ENCODE peak calls at places on chromosome 16, in four cellular contexts. H is DMS 273 treated with DMSO at 0.1 percent for 48 hours, S is BJ, Y is NCI-H1694 treated with DMSO at 0.1 percent for 48 hours. X is an unnamed sample.
A peak's percentile ranks its signal among the peaks of the same experiment; 100 is the strongest.

GRCh38 chr16:64391009-64391663 is 730.7 kb downstream of the CDH11 start:
- DNase-seq in Y (no peak), H (no peak), S (no peak), X (no peak)

GRCh38 chr16:3235856-3236669 is 1.1 kb upstream of the ZNF200 start:
- DNase-seq in Y (no peak), S (no peak), H (no peak), X (no peak)

GRCh38 chr16:72886366-72886974 is 161.5 kb downstream of the ZFHX3 start:
- DNase-seq in S (no peak), Y (no peak), H (no peak), X (no peak)

GRCh38 chr16:68206224-68206623 is 29.7 kb downstream of the ESRP2 start:
- DNase-seq in H (no peak), Y (no peak), S (no peak), X (no peak)

GRCh38 chr16:55909876-55910275 is 34.7 kb upstream of the CES5A start:
- DNase-seq in S (no peak), Y (no peak), H (no peak), X (no peak)

GRCh38 chr16:50925758-50926357 is 184.0 kb downstream of the CYLD start:
- DNase-seq in H (no peak), Y (no peak), S (no peak), X (no peak)

GRCh38 chr16:57979006-57979585 is 8.2 kb upstream of the CNGB1 start:
- DNase-seq in S (no peak), H (no peak), Y (no peak), X (no peak)

GRCh38 chr16:3431779-3432219 is 11.5 kb downstream of the ZNF597 start:
- DNase-seq in Y (no peak), S (no peak), H (no peak), X (peak; percentile 77)

GRCh38 chr16:56013962-56014552 is 138.9 kb upstream of the CES5A start:
- DNase-seq in S (no peak), Y (peak; percentile 2), H (no peak), X (no peak)

GRCh38 chr16:58226790-58227189 is 28.9 kb upstream of the CSNK2A2 start:
- DNase-seq in Y (no peak), H (no peak), S (no peak), X (no peak)

GRCh38 chr16:58638148-58639036 is 8.8 kb upstream of the CNOT1 start:
- DNase-seq in S (peak; percentile 70), Y (peak; percentile 11), H (peak; percentile 26), X (peak; percentile 27)

GRCh38 chr16:797120-797420 is 3.5 kb downstream of the GNG13 start:
- DNase-seq in H (no peak), Y (no peak), S (no peak), X (no peak)

GRCh38 chr16:3004781-3005284 is 7.9 kb upstream of the CLDN9 start:
- DNase-seq in S (no peak), Y (no peak), H (no peak), X (peak; percentile 40)

GRCh38 chr16:66751135-66751991 is at the start of gene DYNC1LI2:
- DNase-seq in S (no peak), Y (peak; percentile 28), H (peak; percentile 43), X (peak; percentile 70)

GRCh38 chr16:31064882-31065461 is 9.1 kb downstream of the ZNF668 start:
- DNase-seq in H (no peak), Y (no peak), S (peak; percentile 90), X (no peak)

GRCh38 chr16:79838860-79839259 is 238.3 kb upstream of the MAF start:
- DNase-seq in Y (peak; percentile 81), H (no peak), S (no peak), X (no peak)

GRCh38 chr16:85243312-85243711 is 131.0 kb upstream of the CIBAR2 start:
- DNase-seq in Y (no peak), H (no peak), S (no peak), X (no peak)

GRCh38 chr16:31125844-31126243 is 8.4 kb downstream of the KAT8 start:
- DNase-seq in S (no peak), H (no peak), Y (no peak), X (no peak)

GRCh38 chr16:87407511-87408112 is 15.5 kb downstream of the MAP1LC3B start:
- DNase-seq in S (peak; percentile 59), Y (no peak), H (no peak), X (peak; percentile 62)

GRCh38 chr16:16009396-16009795 is 60.0 kb downstream of the ABCC1 start:
- DNase-seq in Y (no peak), S (no peak), H (no peak), X (peak; percentile 34)

GRCh38 chr16:3138823-3139426 is 4.1 kb downstream of the ZNF213 start:
- DNase-seq in S (no peak), H (no peak), Y (no peak), X (no peak)

GRCh38 chr16:80526418-80527061 is 14.3 kb upstream of the DYNLRB2 start:
- DNase-seq in H (peak; percentile 25), S (peak; percentile 7), Y (peak; percentile 65), X (peak; percentile 80)

GRCh38 chr16:24999088-24999670 is 16.0 kb downstream of the ARHGAP17 start:
- DNase-seq in S (no peak), Y (no peak), H (no peak), X (no peak)

GRCh38 chr16:83392743-83393142 is 415.0 kb upstream of the HSBP1 start:
- DNase-seq in H (no peak), S (no peak), Y (no peak), X (no peak)

GRCh38 chr16:4261557-4262172 is 11.2 kb downstream of the TFAP4 start:
- DNase-seq in H (no peak), Y (no peak), S (no peak), X (peak; percentile 15)

GRCh38 chr16:81866820-81867440 is 87.8 kb downstream of the PLCG2 start:
- DNase-seq in Y (no peak), H (no peak), S (no peak), X (no peak)

GRCh38 chr16:48561960-48562393 is 48.0 kb downstream of the N4BP1 start:
- DNase-seq in Y (no peak), H (no peak), S (no peak), X (peak; percentile 20)

GRCh38 chr16:51050379-51050710 is 100.7 kb downstream of the SALL1 start:
- DNase-seq in H (no peak), S (no peak), Y (no peak), X (no peak)

GRCh38 chr16:20886320-20886719 is 13.8 kb downstream of the DCUN1D3 start:
- DNase-seq in Y (no peak), S (no peak), H (no peak), X (no peak)

GRCh38 chr16:1788095-1788707 is 5.3 kb downstream of the IGFALS start:
- DNase-seq in S (no peak), H (no peak), Y (no peak), X (no peak)

GRCh38 chr16:72664480-72665408 is 383.2 kb downstream of the ZFHX3 start:
- DNase-seq in S (peak; percentile 96), H (peak; percentile 93), Y (peak; percentile 96), X (peak; percentile 98)

GRCh38 chr16:26058326-26058725 is 366.6 kb downstream of the HS3ST4 start:
- DNase-seq in Y (no peak), H (no peak), S (no peak), X (no peak)

GRCh38 chr16:66035096-66035495 is 331.4 kb upstream of the CDH5 start:
- DNase-seq in S (no peak), H (no peak), Y (no peak), X (no peak)

GRCh38 chr16:56312556-56312955 is 112.8 kb downstream of the AMFR start:
- DNase-seq in Y (no peak), H (no peak), S (no peak), X (no peak)

GRCh38 chr16:53768593-53768992 is 64.6 kb downstream of the FTO start:
- DNase-seq in S (peak; percentile 88), Y (no peak), H (no peak), X (no peak)

GRCh38 chr16:19382084-19382801 is 35.4 kb upstream of the TMC5 start:
- DNase-seq in H (no peak), S (no peak), Y (no peak), X (no peak)

GRCh38 chr16:72645526-72645925 is 402.4 kb downstream of the ZFHX3 start:
- DNase-seq in H (no peak), S (no peak), Y (no peak), X (no peak)